ENCODE peak calls at places on chromosomes 7 and 10, in five cellular contexts. One of them, this sample, is unnamed.

GRCh38 chr7:132400667-132401142 is 175.6 kb downstream of the PLXNA4 start:
- DNase-seq in suprapubic skin: peak; percentile 88
- DNase-seq in K562: no peak
- DNase-seq in Panc1: no peak
- DNase-seq in sigmoid colon: peak; percentile 78
- DNase-seq in this sample: no peak

GRCh38 chr7:31935671-31936070 is 134.5 kb downstream of the PDE1C start:
- DNase-seq in suprapubic skin: no peak
- DNase-seq in K562: no peak
- DNase-seq in Panc1: no peak
- DNase-seq in sigmoid colon: no peak
- DNase-seq in this sample: no peak

GRCh38 chr7:21253740-21254687 is 173.9 kb upstream of the SP4 start:
- DNase-seq in suprapubic skin: no peak
- DNase-seq in K562: peak; percentile 11
- DNase-seq in Panc1: peak; percentile 47
- DNase-seq in sigmoid colon: no peak
- DNase-seq in this sample: no peak

GRCh38 chr10:14382022-14382421 is 51.3 kb upstream of the FRMD4A start:
- DNase-seq in suprapubic skin: no peak
- DNase-seq in K562: no peak
- DNase-seq in Panc1: no peak
- DNase-seq in sigmoid colon: no peak
- DNase-seq in this sample: no peak

GRCh38 chr7:132580717-132581285 is 4.5 kb upstream of the PLXNA4 start:
- DNase-seq in suprapubic skin: peak; percentile 85
- DNase-seq in K562: peak; percentile 78
- DNase-seq in Panc1: peak; percentile 60
- DNase-seq in sigmoid colon: peak; percentile 86
- DNase-seq in this sample: peak; percentile 59

GRCh38 chr10:93749218-93749799 is 8.4 kb upstream of the LGI1 start:
- DNase-seq in suprapubic skin: no peak
- DNase-seq in K562: no peak
- DNase-seq in Panc1: no peak
- DNase-seq in sigmoid colon: no peak
- DNase-seq in this sample: no peak

GRCh38 chr7:76086070-76086469 is 38.2 kb downstream of the MDH2 start:
- DNase-seq in suprapubic skin: no peak
- DNase-seq in K562: no peak
- DNase-seq in Panc1: no peak
- DNase-seq in sigmoid colon: no peak
- DNase-seq in this sample: no peak

GRCh38 chr10:16735626-16736025 is 81.6 kb downstream of the RSU1 start:
- DNase-seq in suprapubic skin: no peak
- DNase-seq in K562: no peak
- DNase-seq in Panc1: no peak
- DNase-seq in sigmoid colon: no peak
- DNase-seq in this sample: no peak

GRCh38 chr7:28142650-28143049 is 37.9 kb downstream of the JAZF1 start:
- DNase-seq in suprapubic skin: no peak
- DNase-seq in K562: no peak
- DNase-seq in Panc1: no peak
- DNase-seq in sigmoid colon: no peak
- DNase-seq in this sample: no peak

GRCh38 chr10:131099028-131099427 is 212.5 kb downstream of the TCERG1L start:
- DNase-seq in suprapubic skin: no peak
- DNase-seq in K562: no peak
- DNase-seq in Panc1: no peak
- DNase-seq in sigmoid colon: no peak
- DNase-seq in this sample: no peak
- TF ChIP-seq POLR2AphosphoS5 in suprapubic skin: no peak
- TF ChIP-seq POLR2AphosphoS5 in K562: no peak
- TF ChIP-seq POLR2AphosphoS5 in Panc1: no peak
- TF ChIP-seq POLR2AphosphoS5 in sigmoid colon: no peak
- TF ChIP-seq POLR2AphosphoS5 in this sample: no peak

DNA sequence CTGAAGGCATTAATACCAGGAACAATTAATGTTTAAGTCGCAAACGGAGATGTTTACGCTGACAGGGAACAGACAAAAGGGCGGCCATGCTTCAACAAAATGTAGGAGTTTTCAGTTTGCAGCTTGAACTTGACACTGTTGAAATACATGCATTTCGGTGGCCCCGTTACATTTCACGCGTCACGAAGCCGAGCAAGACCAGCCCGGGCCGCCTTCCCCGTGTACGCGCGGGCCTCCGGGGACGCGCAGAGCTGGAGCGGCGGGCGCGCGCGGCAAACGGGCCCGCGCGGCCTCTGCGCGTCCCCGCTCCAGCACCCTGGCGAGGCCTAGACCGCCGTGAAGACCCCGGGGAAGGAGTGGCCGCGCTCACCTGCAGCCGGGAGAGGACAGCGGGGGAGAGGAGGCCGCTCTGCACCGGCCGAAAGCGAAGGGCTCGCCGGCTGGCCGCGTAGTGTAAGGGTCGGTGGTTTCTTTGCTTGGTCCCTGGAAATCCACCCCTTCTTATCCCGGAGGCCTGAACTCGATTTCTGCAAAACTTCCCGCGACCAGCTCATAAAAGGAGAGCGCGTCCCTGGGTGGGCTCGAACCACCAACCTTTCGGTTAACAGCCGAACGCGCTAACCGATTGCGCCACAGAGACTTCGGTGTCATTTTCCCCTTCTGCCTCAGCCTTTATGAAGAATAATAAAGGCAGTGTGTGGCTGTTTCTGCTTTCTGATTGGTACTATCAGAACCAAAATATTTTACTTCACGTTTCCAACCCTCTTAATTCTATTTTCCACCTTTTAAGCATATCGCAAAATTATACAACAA is 11.3 kb upstream of the EBLN1 start:
- DNase-seq in suprapubic skin: peak; percentile 89
- DNase-seq in K562: peak; percentile 89
- DNase-seq in Panc1: peak; percentile 72
- DNase-seq in sigmoid colon: peak; percentile 93
- DNase-seq in this sample: peak; percentile 28
- TF ChIP-seq POLR2AphosphoS5 in suprapubic skin: peak; percentile 71
- TF ChIP-seq POLR2AphosphoS5 in K562: peak; percentile 63
- TF ChIP-seq POLR2AphosphoS5 in Panc1: no peak
- TF ChIP-seq POLR2AphosphoS5 in sigmoid colon: peak; percentile 63
- TF ChIP-seq POLR2AphosphoS5 in this sample: no peak

DNA sequence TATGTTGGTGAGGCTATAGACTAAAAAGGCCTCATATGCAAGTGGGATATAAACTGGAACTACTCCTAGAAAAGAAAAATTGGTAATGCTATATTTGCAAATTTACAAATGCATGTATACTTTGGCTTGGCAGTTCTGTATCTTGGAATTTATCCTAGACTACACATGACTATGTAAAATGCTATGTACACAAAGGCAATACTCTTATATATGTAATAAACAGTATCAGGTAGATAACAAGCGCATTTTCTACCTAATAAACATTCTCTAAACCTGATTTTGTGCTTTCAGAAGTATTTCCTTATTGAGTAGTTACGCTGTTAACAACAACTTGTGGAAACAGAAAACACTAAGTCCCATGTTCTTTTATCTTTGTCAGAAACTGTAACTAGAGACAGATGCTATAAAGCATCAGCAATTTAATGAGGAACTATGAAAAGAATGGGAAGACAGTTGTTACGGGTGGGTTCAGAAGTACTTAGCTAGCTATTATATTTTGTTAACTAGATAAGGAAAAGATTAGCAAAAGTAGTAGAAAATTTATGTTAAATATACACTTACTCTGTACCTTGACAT is 107.7 kb downstream of the ARHGAP12 start:
- DNase-seq in suprapubic skin: no peak
- DNase-seq in K562: no peak
- DNase-seq in Panc1: no peak
- DNase-seq in sigmoid colon: no peak
- DNase-seq in this sample: no peak
- TF ChIP-seq POLR2AphosphoS5 in suprapubic skin: no peak
- TF ChIP-seq POLR2AphosphoS5 in K562: no peak
- TF ChIP-seq POLR2AphosphoS5 in Panc1: no peak
- TF ChIP-seq POLR2AphosphoS5 in sigmoid colon: no peak
- TF ChIP-seq POLR2AphosphoS5 in this sample: no peak

GRCh38 chr10:47318706-47319105 is 3.5 kb upstream of the GDF2 start:
- DNase-seq in suprapubic skin: peak; percentile 37
- DNase-seq in K562: peak; percentile 37
- DNase-seq in Panc1: no peak
- DNase-seq in sigmoid colon: no peak
- DNase-seq in this sample: no peak

GRCh38 chr10:47317251-47317650 is 5.0 kb upstream of the GDF2 start:
- DNase-seq in suprapubic skin: peak; percentile 47
- DNase-seq in K562: no peak
- DNase-seq in Panc1: no peak
- DNase-seq in sigmoid colon: no peak
- DNase-seq in this sample: no peak

GRCh38 chr10:47321521-47322195 is 596 bp upstream of the GDF2 start:
- DNase-seq in suprapubic skin: peak; percentile 56
- DNase-seq in K562: no peak
- DNase-seq in Panc1: no peak
- DNase-seq in sigmoid colon: no peak
- DNase-seq in this sample: no peak

GRCh38 chr10:47322300-47323061 is at the start of gene GDF2:
- DNase-seq in suprapubic skin: peak; percentile 78
- DNase-seq in K562: peak; percentile 44
- DNase-seq in Panc1: no peak
- DNase-seq in sigmoid colon: no peak
- DNase-seq in this sample: no peak

GRCh38 chr10:47319798-47320197 is 2.5 kb upstream of the GDF2 start:
- DNase-seq in suprapubic skin: peak; percentile 26
- DNase-seq in K562: no peak
- DNase-seq in Panc1: no peak
- DNase-seq in sigmoid colon: no peak
- DNase-seq in this sample: no peak
- TF ChIP-seq POLR2AphosphoS5 in suprapubic skin: no peak
- TF ChIP-seq POLR2AphosphoS5 in K562: no peak
- TF ChIP-seq POLR2AphosphoS5 in Panc1: no peak
- TF ChIP-seq POLR2AphosphoS5 in sigmoid colon: no peak
- TF ChIP-seq POLR2AphosphoS5 in this sample: no peak

GRCh38 chr10:2020841-2021240 is 283.5 kb upstream of the ADARB2 start:
- DNase-seq in suprapubic skin: no peak
- DNase-seq in K562: no peak
- DNase-seq in Panc1: no peak
- DNase-seq in sigmoid colon: no peak
- DNase-seq in this sample: no peak

GRCh38 chr10:2014541-2014940 is 277.2 kb upstream of the ADARB2 start:
- DNase-seq in suprapubic skin: no peak
- DNase-seq in K562: no peak
- DNase-seq in Panc1: no peak
- DNase-seq in sigmoid colon: no peak
- DNase-seq in this sample: no peak

GRCh38 chr10:2019803-2020202 is 282.5 kb upstream of the ADARB2 start:
- DNase-seq in suprapubic skin: no peak
- DNase-seq in K562: no peak
- DNase-seq in Panc1: no peak
- DNase-seq in sigmoid colon: no peak
- DNase-seq in this sample: no peak

GRCh38 chr10:2023687-2024086 is 286.4 kb upstream of the ADARB2 start:
- DNase-seq in suprapubic skin: no peak
- DNase-seq in K562: no peak
- DNase-seq in Panc1: no peak
- DNase-seq in sigmoid colon: no peak
- DNase-seq in this sample: no peak

GRCh38 chr10:2019281-2019680 is 282.0 kb upstream of the ADARB2 start:
- DNase-seq in suprapubic skin: no peak
- DNase-seq in K562: no peak
- DNase-seq in Panc1: no peak
- DNase-seq in sigmoid colon: no peak
- DNase-seq in this sample: no peak
- TF ChIP-seq POLR2AphosphoS5 in suprapubic skin: no peak
- TF ChIP-seq POLR2AphosphoS5 in K562: no peak
- TF ChIP-seq POLR2AphosphoS5 in Panc1: no peak
- TF ChIP-seq POLR2AphosphoS5 in sigmoid colon: no peak
- TF ChIP-seq POLR2AphosphoS5 in this sample: no peak

GRCh38 chr10:131915990-131916766 is 15.4 kb downstream of the PPP2R2D start:
- DNase-seq in suprapubic skin: no peak
- DNase-seq in K562: no peak
- DNase-seq in Panc1: no peak
- DNase-seq in sigmoid colon: peak; percentile 57
- DNase-seq in this sample: no peak

GRCh38 chr10:131911451-131911850 is 10.6 kb downstream of the PPP2R2D start:
- DNase-seq in suprapubic skin: no peak
- DNase-seq in K562: no peak
- DNase-seq in Panc1: no peak
- DNase-seq in sigmoid colon: peak; percentile 62
- DNase-seq in this sample: no peak

GRCh38 chr10:131920151-131920550 is 19.3 kb downstream of the PPP2R2D start:
- DNase-seq in suprapubic skin: no peak
- DNase-seq in K562: no peak
- DNase-seq in Panc1: no peak
- DNase-seq in sigmoid colon: peak; percentile 53
- DNase-seq in this sample: no peak

GRCh38 chr10:131912620-131913019 is 11.8 kb downstream of the PPP2R2D start:
- DNase-seq in suprapubic skin: no peak
- DNase-seq in K562: no peak
- DNase-seq in Panc1: no peak
- DNase-seq in sigmoid colon: peak; percentile 21
- DNase-seq in this sample: no peak

DNA sequence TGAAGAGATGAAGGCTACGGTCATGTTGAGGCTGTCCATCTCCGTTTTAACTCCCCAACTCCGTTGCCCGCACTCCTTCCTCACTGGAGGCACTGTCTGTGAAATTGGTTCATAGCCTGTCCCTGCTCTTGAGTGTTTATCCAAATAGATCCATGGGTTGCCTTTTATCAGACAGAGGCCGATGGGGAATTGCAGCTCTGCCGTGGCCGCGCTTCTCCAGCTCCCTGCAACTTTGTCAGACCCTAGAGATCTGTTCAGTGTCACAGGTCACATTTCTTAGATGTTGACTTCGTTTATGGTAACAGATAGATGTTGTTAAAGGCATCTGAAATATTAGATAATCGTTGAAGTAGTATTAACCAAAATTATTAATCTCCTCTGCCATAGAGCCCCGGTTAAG is 14.7 kb downstream of the PPP2R2D start:
- DNase-seq in suprapubic skin: no peak
- DNase-seq in K562: no peak
- DNase-seq in Panc1: no peak
- DNase-seq in sigmoid colon: peak; percentile 14
- DNase-seq in this sample: no peak
- TF ChIP-seq POLR2AphosphoS5 in suprapubic skin: no peak
- TF ChIP-seq POLR2AphosphoS5 in K562: no peak
- TF ChIP-seq POLR2AphosphoS5 in Panc1: no peak
- TF ChIP-seq POLR2AphosphoS5 in sigmoid colon: no peak
- TF ChIP-seq POLR2AphosphoS5 in this sample: no peak